ENCODE peak calls at places on chromosomes 16 and 17, in eight cellular contexts. M is NT2/D1, P is uterus, V is body of pancreas, F is neural progenitor cell, Z is IMR-90, L is tibial nerve, I is ascending aorta. G is an unnamed sample. For H3K4me1, the result is how much of the 10 kb centered on the place peaks cover.

GRCh38 chr16:1626327-1626726 is 14.2 kb downstream of the CRAMP1 start:
- DNase-seq in M (no peak), L (no peak), P (no peak), V (no peak), I (no peak), Z (no peak), F (no peak), G (no peak)

GRCh38 chr16:19523559-19524355 is at the start of gene CCP110:
- DNase-seq in I (peak), V (peak), M (peak), Z (peak), L (peak), F (peak), P (peak), G (peak)

GRCh38 chr16:30923554-30924085 is at the start of gene FBXL19:
- DNase-seq in I (no peak), F (peak), P (no peak), V (peak), M (no peak), Z (no peak), L (peak), G (no peak)

GRCh38 chr17:732788-733720 is 658 bp downstream of the TLCD3A start:
- DNase-seq in Z (peak), I (no peak), F (peak), M (no peak), P (no peak), L (no peak), V (peak), G (no peak)

GRCh38 chr17:17149520-17150449 is 56.3 kb downstream of the PLD6 start:
- DNase-seq in I (no peak), M (no peak), L (no peak), P (no peak), V (no peak), F (no peak), Z (no peak), G (no peak)

GRCh38 chr17:72183194-72183685 is 62.4 kb downstream of the SOX9 start:
- DNase-seq in V (no peak), L (no peak), I (no peak), P (no peak), M (no peak), F (no peak), Z (no peak), G (no peak)

GRCh38 chr17:43790311-43790940 is 10.2 kb downstream of the CFAP97D1 start:
- DNase-seq in L (no peak), Z (no peak), P (no peak), M (no peak), I (no peak), V (no peak), F (no peak), G (no peak)

GRCh38 chr16:66267287-66268137 is 99.0 kb upstream of the CDH5 start:
- DNase-seq in Z (no peak), M (no peak), F (no peak), P (peak), V (no peak), L (no peak), I (no peak), G (peak)

GRCh38 chr16:1923299-1924034 is 5.3 kb upstream of the HS3ST6 start:
- DNase-seq in Z (no peak), F (peak), V (no peak), L (no peak), M (peak), I (no peak), P (no peak), G (no peak)

GRCh38 chr17:12046786-12047185 is 26.1 kb downstream of the MAP2K4 start:
- DNase-seq in F (peak), P (no peak), Z (no peak), V (no peak), M (peak), L (no peak), I (no peak), G (no peak)

GRCh38 chr16:24255446-24256352 is at the start of gene CACNG3:
- DNase-seq in L (no peak), V (peak), I (no peak), Z (peak), M (peak), P (no peak), F (peak), G (no peak)

GRCh38 chr16:79519448-79519847 is 81.1 kb downstream of the MAF start:
- DNase-seq in I (no peak), P (no peak), M (no peak), F (no peak), L (no peak), Z (no peak), V (peak), G (no peak)

GRCh38 chr17:6498798-6499540 is 54.7 kb downstream of the PIMREG start:
- DNase-seq in Z (no peak), I (no peak), M (no peak), L (no peak), P (no peak), F (no peak), V (no peak), G (peak)
- H3K4me1 ChIP-seq in Z (under half), I (under half), M (under half), L (under half), P (under half), F (under half), V (under half), G (under half)

DNA sequence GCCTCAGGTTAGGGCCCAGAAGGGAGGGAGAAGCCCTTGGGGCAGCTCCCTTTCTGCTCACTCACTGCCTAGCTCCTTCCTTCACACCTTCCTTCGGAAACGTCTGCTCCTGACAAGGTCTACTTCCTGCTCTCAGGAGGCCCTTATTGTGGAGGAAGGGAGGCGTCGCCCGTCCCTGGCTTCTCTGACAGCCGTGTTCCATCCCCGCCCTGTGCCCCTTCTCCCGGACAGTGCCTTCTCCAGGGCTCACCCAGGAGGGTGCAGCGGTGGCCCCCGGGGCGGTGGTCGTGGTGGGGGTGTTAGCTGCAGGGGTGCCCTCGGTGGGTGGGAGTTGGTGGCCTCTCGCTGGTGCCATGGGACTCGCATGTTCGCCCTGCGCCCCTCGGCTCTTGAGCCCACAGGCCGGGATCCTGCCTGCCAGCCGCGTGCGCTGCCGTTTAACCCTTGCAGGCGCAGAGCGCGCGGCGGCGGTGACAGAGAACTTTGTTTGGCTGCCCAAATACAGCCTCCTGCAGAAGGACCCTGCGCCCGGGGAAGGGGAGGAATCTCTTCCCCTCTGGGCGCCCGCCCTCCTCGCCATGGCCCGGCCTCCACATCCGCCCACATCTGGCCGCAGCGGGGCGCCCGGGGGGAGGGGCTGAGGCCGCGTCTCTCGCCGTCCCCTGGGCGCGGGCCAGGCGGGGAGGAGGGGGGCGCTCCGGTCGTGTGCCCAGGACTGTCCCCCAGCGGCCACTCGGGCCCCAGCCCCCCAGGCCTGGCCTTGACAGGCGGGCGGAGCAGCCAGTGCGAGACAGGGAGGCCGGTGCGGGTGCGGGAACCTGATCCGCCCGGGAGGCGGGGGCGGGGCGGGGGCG is 231.9 kb downstream of the SEC14L1 start:
- DNase-seq in M (no peak), F (peak), I (peak), V (peak), P (peak), Z (peak), L (peak), G (no peak)
- H3K4me1 ChIP-seq in M (under half), F (half or more), I (under half), V (half or more), P (under half), Z (under half), L (half or more), G (half or more)

DNA sequence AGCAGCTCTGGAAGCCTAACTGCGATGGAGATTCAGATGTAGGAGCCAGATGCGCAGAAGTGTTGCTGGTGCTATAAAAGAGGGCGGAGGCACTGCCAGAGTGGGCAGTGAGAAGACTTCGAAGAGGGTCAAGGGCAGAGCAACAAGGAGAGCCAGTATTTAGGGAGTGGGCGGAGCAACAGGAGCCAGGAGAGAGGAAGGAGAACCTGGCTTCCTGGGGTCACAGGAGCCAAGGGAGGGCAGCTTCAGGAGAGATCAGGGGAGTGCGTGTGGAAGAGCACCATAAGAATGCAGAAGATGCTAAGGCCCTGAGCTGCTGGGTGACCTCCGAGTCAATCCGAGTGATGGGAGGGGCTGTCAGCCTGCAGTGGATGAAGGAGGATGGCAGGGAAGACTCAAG is 14.4 kb upstream of the MRPS23 start:
- DNase-seq in F (no peak), M (no peak), V (no peak), L (no peak), Z (no peak), P (peak), I (no peak), G (no peak)
- H3K4me1 ChIP-seq in F (under half), M (under half), V (half or more), L (half or more), Z (under half), P (under half), I (under half), G (half or more)

GRCh38 chr17:55282379-55282702 is 17.6 kb downstream of the HLF start:
- DNase-seq in Z (no peak), V (no peak), P (no peak), M (no peak), I (no peak), F (no peak), L (no peak), G (no peak)
- H3K4me1 ChIP-seq in Z (under half), V (half or more), P (under half), M (under half), I (under half), F (under half), L (half or more), G (half or more)

DNA sequence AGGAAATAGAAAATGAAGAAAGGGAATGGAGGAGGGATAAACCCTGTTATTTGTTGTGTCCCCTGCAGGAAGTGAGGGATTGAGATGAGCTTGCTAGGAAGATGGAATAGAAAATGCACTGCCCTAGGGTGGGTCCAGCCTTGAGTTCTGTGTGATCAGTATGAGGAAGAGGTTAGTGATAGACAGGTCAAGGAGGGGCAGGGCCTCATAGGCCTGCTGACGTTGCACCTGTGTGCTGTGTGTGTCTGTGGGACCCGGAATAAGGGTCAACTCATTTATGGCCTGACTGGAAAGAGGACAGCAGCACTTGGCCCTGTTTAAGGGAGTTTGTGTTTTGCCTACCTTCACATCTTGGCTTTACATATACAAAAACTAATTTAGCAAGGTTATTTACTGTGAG is 26.3 kb downstream of the DEF8 start:
- DNase-seq in Z (no peak), I (no peak), F (no peak), V (no peak), P (no peak), L (no peak), M (no peak), G (no peak)
- H3K4me1 ChIP-seq in Z (under half), I (under half), F (under half), V (under half), P (under half), L (under half), M (under half), G (under half)

GRCh38 chr17:7841309-7841621 is 7.2 kb downstream of the KDM6B start:
- DNase-seq in I (no peak), F (no peak), P (no peak), L (no peak), V (no peak), M (no peak), Z (no peak), G (no peak)

GRCh38 chr17:7839890-7840260 is 5.9 kb downstream of the KDM6B start:
- DNase-seq in Z (peak), V (no peak), L (no peak), M (no peak), F (peak), P (no peak), I (no peak), G (no peak)

GRCh38 chr17:7840875-7841274 is 6.9 kb downstream of the KDM6B start:
- DNase-seq in Z (no peak), I (no peak), L (no peak), P (no peak), V (no peak), M (no peak), F (no peak), G (no peak)

GRCh38 chr17:7839199-7839889 is 5.3 kb downstream of the KDM6B start:
- DNase-seq in F (no peak), Z (no peak), P (no peak), L (no peak), I (no peak), V (no peak), M (no peak), G (no peak)

GRCh38 chr17:7840441-7840840 is 6.4 kb downstream of the KDM6B start:
- DNase-seq in V (no peak), M (no peak), Z (no peak), L (no peak), P (no peak), F (peak), I (no peak), G (no peak)
- H3K4me1 ChIP-seq in V (half or more), M (under half), Z (under half), L (half or more), P (under half), F (under half), I (under half), G (half or more)

DNA sequence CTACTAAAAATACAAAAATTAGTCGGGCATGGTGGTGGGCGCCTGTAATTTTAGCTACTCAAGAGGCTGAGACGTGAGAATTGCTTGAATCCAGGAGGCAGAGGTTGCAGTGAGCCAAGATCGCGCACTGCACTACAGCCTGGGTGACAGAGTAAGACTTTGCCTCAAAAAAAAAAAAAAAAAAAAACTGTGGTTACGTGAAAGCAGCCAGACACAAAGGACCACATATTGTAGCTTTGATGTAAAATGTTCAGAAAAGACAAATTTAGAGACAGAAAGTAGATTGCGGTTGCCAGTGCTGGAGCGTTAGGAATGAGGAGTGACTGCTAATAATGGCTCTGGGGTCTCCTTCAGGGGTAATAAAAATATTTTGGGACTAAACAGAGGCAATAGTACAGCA is 4.0 kb upstream of the MEAK7 start:
- DNase-seq in V (no peak), F (no peak), I (no peak), M (no peak), Z (no peak), P (no peak), L (no peak), G (no peak)
- H3K4me1 ChIP-seq in V (under half), F (under half), I (under half), M (under half), Z (under half), P (under half), L (under half), G (under half)

GRCh38 chr17:78304549-78305037 is 55.3 kb downstream of the SOCS3 start:
- DNase-seq in I (no peak), V (no peak), F (no peak), M (no peak), P (peak), Z (no peak), L (peak), G (no peak)
- H3K4me1 ChIP-seq in I (under half), V (under half), F (under half), M (under half), P (under half), Z (under half), L (under half), G (under half)

GRCh38 chr17:51115179-51115578 is 5.5 kb downstream of the SPAG9 start:
- DNase-seq in M (no peak), I (no peak), P (no peak), Z (no peak), V (no peak), L (no peak), F (no peak), G (no peak)
- H3K4me1 ChIP-seq in M (under half), I (under half), P (under half), Z (under half), V (half or more), L (half or more), F (under half), G (under half)

G was measured in vagina.